ENCODE peak calls at places on chromosomes 1 and 21, in seven cellular contexts. B is fibroblast of the aortic adventitia; Q is CD8-positive, alpha-beta memory T cell; U is neuronal stem cell; H is breast epithelium; F is tibial artery; I is cardiac fibroblast. G is an unnamed sample.

GRCh38 chr1:11198851-11199628 is 9.9 kb downstream of the ANGPTL7 start:
- DNase-seq in H (no peak), U (no peak), F (no peak), Q (no peak), B (no peak), I (no peak), G (no peak)

GRCh38 chr21:42694751-42695150 is 41.3 kb downstream of the PDE9A start:
- DNase-seq in I (no peak), B (no peak), U (no peak), Q (no peak), H (no peak), F (no peak), G (no peak)

GRCh38 chr1:91809267-91809666 is 76.7 kb downstream of the TGFBR3 start:
- DNase-seq in B (peak), F (no peak), I (no peak), U (no peak), H (no peak), Q (no peak), G (no peak)

GRCh38 chr1:74771913-74772515 is 39.1 kb downstream of the TYW3 start:
- DNase-seq in B (peak), F (no peak), I (peak), H (no peak), U (peak), Q (no peak), G (no peak)

GRCh38 chr1:58923090-58923470 is 139.2 kb upstream of the JUN start:
- DNase-seq in U (no peak), Q (no peak), H (no peak), I (no peak), F (no peak), B (no peak), G (no peak)

GRCh38 chr1:224450164-224450955 is 15.8 kb upstream of the WDR26 start:
- DNase-seq in U (no peak), B (no peak), Q (no peak), I (no peak), H (no peak), F (no peak), G (no peak)

GRCh38 chr1:230916607-230917283 is 48.4 kb upstream of the C1orf198 start:
- DNase-seq in B (no peak), Q (no peak), F (no peak), U (no peak), H (no peak), I (no peak), G (no peak)

GRCh38 chr1:201554789-201555592 is 16.1 kb downstream of the NAV1 start:
- DNase-seq in Q (no peak), B (no peak), I (no peak), H (no peak), U (no peak), F (no peak), G (no peak)

GRCh38 chr1:117167402-117167801 is 43.3 kb downstream of the VTCN1 start:
- DNase-seq in I (no peak), Q (no peak), H (no peak), U (no peak), B (no peak), F (no peak), G (no peak)

GRCh38 chr1:145871994-145872411 is 13.1 kb upstream of the PIAS3 start:
- DNase-seq in U (no peak), I (peak), B (peak), F (no peak), H (no peak), Q (peak), G (no peak)

GRCh38 chr1:24322636-24323177 is 3.5 kb downstream of the GRHL3 start:
- DNase-seq in F (no peak), U (no peak), H (no peak), Q (no peak), I (peak), B (peak), G (no peak)

GRCh38 chr1:47181095-47181954 is 8.5 kb downstream of the PDZK1IP1 start:
- DNase-seq in U (no peak), Q (no peak), I (no peak), F (no peak), H (no peak), B (no peak), G (no peak)

GRCh38 chr1:28811369-28811765 is 603 bp upstream of the OPRD1 start:
- DNase-seq in B (no peak), I (no peak), U (no peak), Q (no peak), H (no peak), F (no peak), G (no peak)

GRCh38 chr1:28813931-28814465 is 2.0 kb downstream of the OPRD1 start:
- DNase-seq in Q (no peak), F (no peak), I (no peak), H (no peak), U (no peak), B (no peak), G (no peak)

GRCh38 chr1:28815533-28815932 is 3.6 kb downstream of the OPRD1 start:
- DNase-seq in Q (no peak), H (no peak), I (no peak), F (no peak), B (no peak), U (no peak), G (no peak)

GRCh38 chr1:28811766-28812668 is at the start of gene OPRD1:
- DNase-seq in U (no peak), I (no peak), F (no peak), B (no peak), Q (no peak), H (no peak), G (no peak)

GRCh38 chr1:28812669-28813468 is 899 bp downstream of the OPRD1 start:
- DNase-seq in Q (no peak), B (no peak), F (no peak), I (no peak), U (no peak), H (no peak), G (no peak)
- H3K4me3 ChIP-seq in Q (no peak), B (no peak), F (no peak), I (no peak), U (peak), H (peak), G (no peak)

DNA sequence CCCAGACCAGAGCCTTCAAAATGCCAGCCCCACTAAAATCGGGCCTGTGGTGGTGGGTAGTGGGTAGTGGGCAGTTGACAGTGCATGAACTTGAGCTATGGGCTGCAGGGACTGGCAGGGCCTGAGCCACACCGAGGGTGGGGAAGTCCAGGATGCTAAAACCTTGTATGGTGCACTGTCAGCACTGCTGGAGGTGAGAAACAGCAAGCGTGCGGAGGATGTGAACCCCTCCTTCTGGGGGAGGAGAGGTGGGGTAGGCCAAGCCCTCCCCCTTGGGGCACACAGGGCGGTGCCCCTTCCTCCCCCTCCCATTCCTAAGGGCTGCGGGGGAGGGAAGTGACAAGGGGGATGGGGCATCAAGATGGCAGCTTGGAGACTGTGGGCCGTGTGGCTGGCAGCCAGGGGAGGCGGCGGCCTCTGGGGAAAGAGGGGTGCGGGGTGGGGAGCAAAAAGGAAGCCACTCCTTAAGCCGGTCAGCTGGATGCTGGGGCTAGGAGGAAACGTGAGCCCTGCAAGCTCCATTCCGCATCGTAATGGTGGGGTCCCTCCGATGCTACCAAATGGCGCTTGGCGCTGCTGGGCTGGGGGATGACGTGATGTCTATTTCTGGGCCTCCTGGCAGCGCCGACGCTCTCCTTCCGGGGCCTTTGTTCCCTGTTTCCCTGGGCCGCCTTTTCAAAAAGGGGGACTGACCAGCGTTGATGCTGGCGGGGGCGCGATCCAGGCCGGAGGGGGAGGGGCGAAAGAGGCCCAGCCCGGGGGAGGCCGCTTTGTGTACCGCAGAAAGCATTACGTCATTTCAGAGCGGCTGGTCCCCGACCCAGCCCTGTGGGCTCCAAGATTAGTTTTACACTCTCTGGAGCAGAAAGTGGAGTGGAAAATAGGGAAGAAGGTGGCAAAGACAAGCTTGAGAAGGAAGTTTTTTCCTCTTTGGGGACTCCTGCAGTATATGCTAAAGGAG is 794 bp downstream of the SYT11 start:
- DNase-seq in F (peak), H (peak), I (peak), B (peak), U (peak), Q (peak), G (peak)
- H3K4me3 ChIP-seq in F (peak), H (peak), I (peak), B (peak), U (peak), Q (peak), G (peak)

GRCh38 chr1:2445823-2446215 is 30.3 kb upstream of the PLCH2 start:
- DNase-seq in U (no peak), F (no peak), B (no peak), I (no peak), H (no peak), Q (no peak), G (no peak)
- H3K4me3 ChIP-seq in U (no peak), F (no peak), B (no peak), I (no peak), H (no peak), Q (no peak), G (no peak)

GRCh38 chr1:118947790-118948189 is 40.4 kb downstream of the TBX15 start:
- DNase-seq in B (peak), I (peak), H (no peak), U (no peak), F (no peak), Q (no peak), G (no peak)
- H3K4me3 ChIP-seq in B (no peak), I (no peak), H (no peak), U (no peak), F (no peak), Q (no peak), G (no peak)

DNA sequence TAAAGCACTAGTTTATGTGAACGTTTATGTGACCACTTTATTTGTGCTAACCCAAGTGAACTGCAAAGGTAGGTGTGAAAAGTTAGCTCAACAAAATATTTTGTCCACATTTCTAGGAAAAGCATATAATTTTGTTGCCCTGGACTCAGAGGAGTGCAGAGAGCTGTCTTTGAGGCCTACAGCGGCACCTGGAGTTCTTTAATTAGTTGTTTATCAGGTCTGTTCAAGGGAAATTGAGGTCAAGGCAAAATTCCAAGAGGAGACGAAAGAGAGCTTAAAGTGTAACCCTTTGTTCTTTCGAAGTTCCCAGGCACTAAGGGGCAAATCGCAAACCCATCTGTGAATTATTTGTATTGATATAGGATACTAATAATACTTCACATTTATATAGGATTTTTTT is 1.4 kb downstream of the GIPC2 start:
- DNase-seq in Q (no peak), H (no peak), U (no peak), B (no peak), I (no peak), F (no peak), G (no peak)
- H3K4me3 ChIP-seq in Q (no peak), H (peak), U (no peak), B (no peak), I (no peak), F (peak), G (peak)

GRCh38 chr1:165240486-165240885 is 116.0 kb downstream of the LMX1A start:
- DNase-seq in F (no peak), B (no peak), U (no peak), Q (no peak), I (no peak), H (no peak), G (no peak)

GRCh38 chr1:165239873-165240272 is 116.6 kb downstream of the LMX1A start:
- DNase-seq in B (no peak), I (no peak), Q (no peak), H (no peak), F (no peak), U (no peak), G (no peak)

GRCh38 chr1:165234149-165234548 is 122.4 kb downstream of the LMX1A start:
- DNase-seq in B (no peak), U (no peak), F (no peak), Q (no peak), I (no peak), H (no peak), G (no peak)

GRCh38 chr1:165235777-165236285 is 120.7 kb downstream of the LMX1A start:
- DNase-seq in Q (no peak), I (no peak), B (no peak), U (peak), F (no peak), H (no peak), G (no peak)

DNA sequence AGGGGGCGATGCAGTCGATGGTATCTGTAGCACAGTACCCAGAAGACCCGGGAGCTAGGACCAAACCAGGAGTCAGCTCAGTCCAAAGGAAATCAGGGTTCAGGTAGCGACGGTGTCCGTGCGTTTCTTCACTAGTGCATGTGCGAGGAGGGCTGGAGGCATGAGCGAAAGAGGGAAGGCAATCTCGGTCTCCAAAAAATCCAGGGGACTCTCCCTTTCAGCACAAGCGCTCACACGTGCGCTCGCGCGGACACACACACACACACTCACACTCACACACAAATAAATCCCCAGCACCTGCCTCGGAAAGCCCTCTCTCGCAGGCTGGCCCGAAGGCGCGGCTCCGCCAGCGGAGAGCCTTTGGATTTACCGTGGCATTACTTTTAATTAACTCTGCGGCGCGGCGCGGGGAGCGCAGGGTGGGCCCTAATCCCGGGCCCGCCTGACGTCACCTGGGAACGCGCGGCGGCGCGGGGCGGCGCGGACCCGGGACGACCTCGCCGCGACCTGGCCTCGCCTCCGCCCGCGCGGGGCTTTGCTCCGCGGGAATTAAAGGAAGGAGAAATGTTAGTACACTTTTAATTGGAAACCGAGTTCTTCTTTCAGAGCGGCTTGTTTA is 121.2 kb downstream of the LMX1A start:
- DNase-seq in Q (no peak), B (no peak), I (no peak), F (no peak), H (no peak), U (peak), G (no peak)
- H3K4me3 ChIP-seq in Q (no peak), B (no peak), I (no peak), F (peak), H (peak), U (peak), G (peak)

GRCh38 chr21:26845750-26846035 is 484 bp upstream of the ADAMTS1 start:
- DNase-seq in B (no peak), U (no peak), H (no peak), Q (no peak), F (no peak), I (no peak), G (no peak)
- H3K4me3 ChIP-seq in B (peak), U (peak), H (peak), Q (peak), F (peak), I (peak), G (peak)

DNA sequence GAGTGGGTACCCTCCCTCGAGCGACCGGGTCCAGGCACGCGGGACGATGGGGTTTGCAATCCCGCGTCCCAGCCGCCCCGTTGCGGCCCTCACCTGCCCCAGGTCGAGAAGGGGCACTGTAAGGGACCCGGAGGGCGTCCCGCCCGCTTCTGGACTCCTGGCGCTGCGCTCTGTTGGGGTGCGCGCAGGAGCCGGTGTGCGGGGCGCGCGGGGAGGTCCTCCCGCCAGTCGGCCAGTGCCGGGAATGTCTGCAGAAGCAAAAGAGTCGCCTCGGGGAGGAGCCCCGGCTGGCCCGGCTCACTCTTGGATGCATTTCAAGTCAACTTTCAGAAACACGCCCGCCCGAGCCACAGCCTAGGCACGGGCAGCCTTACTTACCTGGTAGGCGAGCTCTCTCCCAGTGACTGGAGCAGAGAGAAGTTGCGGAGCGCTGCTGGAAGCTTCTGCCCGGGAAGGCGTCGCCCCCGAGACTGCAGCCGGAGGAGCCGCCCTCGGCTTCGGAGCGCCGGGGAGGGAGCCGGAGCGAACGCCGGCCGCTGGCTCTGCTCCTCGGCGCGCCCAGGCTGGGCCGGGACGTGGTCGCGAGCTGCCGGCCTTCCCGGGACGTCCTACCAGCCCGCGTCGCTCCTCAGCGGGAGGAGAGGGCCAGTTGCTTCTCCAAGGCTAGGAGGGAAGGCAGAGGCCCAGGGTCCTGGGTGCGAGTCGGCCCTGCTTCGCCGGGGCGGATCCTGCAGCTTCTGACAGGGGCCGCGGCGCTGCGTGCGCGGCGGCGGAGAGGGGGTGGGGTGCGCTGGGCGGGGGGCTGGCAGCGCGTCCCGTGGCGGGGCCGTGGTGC is at the start of gene LMX1A:
- DNase-seq in Q (no peak), H (no peak), B (peak), U (no peak), F (peak), I (peak), G (no peak)
- H3K4me3 ChIP-seq in Q (no peak), H (peak), B (peak), U (peak), F (peak), I (peak), G (peak)

GRCh38 chr21:25396135-25396711 is 211.1 kb downstream of the MRPL39 start:
- DNase-seq in Q (peak), U (no peak), B (no peak), F (no peak), I (no peak), H (no peak), G (no peak)
- H3K4me3 ChIP-seq in Q (no peak), U (no peak), B (no peak), F (no peak), I (no peak), H (no peak), G (no peak)

G was measured in esophagus squamous epithelium.